ENCODE peak calls at places on chromosomes 16 and 17, in four cellular contexts. One of them, this sample, is unnamed.

GRCh38 chr16:88453217-88453531 is at the start of gene ZFPM1:
- DNase-seq in stomach: no peak
- DNase-seq in WERI-Rb-1: no peak
- DNase-seq in neural progenitor cell: peak
- DNase-seq in this sample: no peak

GRCh38 chr17:8481089-8481488 is 45.4 kb downstream of the NDEL1 start:
- DNase-seq in stomach: no peak
- DNase-seq in WERI-Rb-1: no peak
- DNase-seq in neural progenitor cell: no peak
- DNase-seq in this sample: no peak

GRCh38 chr16:11066231-11066870 is 122.0 kb downstream of the CLEC16A start:
- DNase-seq in stomach: no peak
- DNase-seq in WERI-Rb-1: no peak
- DNase-seq in neural progenitor cell: no peak
- DNase-seq in this sample: no peak

GRCh38 chr17:49832840-49833599 is 14.8 kb downstream of the TAC4 start:
- DNase-seq in stomach: no peak
- DNase-seq in WERI-Rb-1: no peak
- DNase-seq in neural progenitor cell: no peak
- DNase-seq in this sample: no peak

GRCh38 chr17:42623732-42624596 is 14.5 kb downstream of the TUBG1 start:
- DNase-seq in stomach: peak
- DNase-seq in WERI-Rb-1: no peak
- DNase-seq in neural progenitor cell: no peak
- DNase-seq in this sample: peak

GRCh38 chr17:79840204-79840988 is 1.2 kb upstream of the CBX4 start:
- DNase-seq in stomach: peak
- DNase-seq in WERI-Rb-1: peak
- DNase-seq in neural progenitor cell: peak
- DNase-seq in this sample: peak

GRCh38 chr17:58324409-58325288 is 3.9 kb downstream of the TSPOAP1 start:
- DNase-seq in stomach: peak
- DNase-seq in WERI-Rb-1: peak
- DNase-seq in neural progenitor cell: peak
- DNase-seq in this sample: no peak

GRCh38 chr17:7022791-7023571 is at the start of gene BCL6B:
- DNase-seq in stomach: no peak
- DNase-seq in WERI-Rb-1: peak
- DNase-seq in neural progenitor cell: peak
- DNase-seq in this sample: no peak

GRCh38 chr17:65334391-65334790 is 197.2 kb downstream of the RGS9 start:
- DNase-seq in stomach: no peak
- DNase-seq in WERI-Rb-1: no peak
- DNase-seq in neural progenitor cell: no peak
- DNase-seq in this sample: peak

GRCh38 chr17:48004973-48005372 is 32.6 kb downstream of the COPZ2 start:
- DNase-seq in stomach: no peak
- DNase-seq in WERI-Rb-1: peak
- DNase-seq in neural progenitor cell: no peak
- DNase-seq in this sample: no peak

GRCh38 chr16:50627419-50627818 is 53.7 kb downstream of the SNX20 start:
- DNase-seq in stomach: peak
- DNase-seq in WERI-Rb-1: peak
- DNase-seq in neural progenitor cell: peak
- DNase-seq in this sample: peak

GRCh38 chr16:66264311-66265105 is 102.0 kb upstream of the CDH5 start:
- DNase-seq in stomach: no peak
- DNase-seq in WERI-Rb-1: no peak
- DNase-seq in neural progenitor cell: no peak
- DNase-seq in this sample: no peak

GRCh38 chr17:7523033-7523432 is 25.8 kb upstream of the TNFSF12 start:
- DNase-seq in stomach: peak
- DNase-seq in WERI-Rb-1: peak
- DNase-seq in neural progenitor cell: peak
- DNase-seq in this sample: peak

GRCh38 chr16:70659546-70659945 is 13.2 kb downstream of the IL34 start:
- DNase-seq in stomach: no peak
- DNase-seq in WERI-Rb-1: no peak
- DNase-seq in neural progenitor cell: no peak
- DNase-seq in this sample: no peak

GRCh38 chr17:57062865-57063264 is 22.2 kb upstream of the AKAP1 start:
- DNase-seq in stomach: no peak
- DNase-seq in WERI-Rb-1: no peak
- DNase-seq in neural progenitor cell: no peak
- DNase-seq in this sample: no peak

GRCh38 chr16:50121721-50122445 is 31.2 kb upstream of the TENT4B start:
- DNase-seq in stomach: no peak
- DNase-seq in WERI-Rb-1: no peak
- DNase-seq in neural progenitor cell: peak
- DNase-seq in this sample: no peak

GRCh38 chr17:45132569-45133463 is 501 bp upstream of the PLCD3 start:
- DNase-seq in stomach: peak
- DNase-seq in WERI-Rb-1: peak
- DNase-seq in neural progenitor cell: peak
- DNase-seq in this sample: peak

GRCh38 chr16:88804173-88804551 is 573 bp downstream of the CDT1 start:
- DNase-seq in stomach: no peak
- DNase-seq in WERI-Rb-1: no peak
- DNase-seq in neural progenitor cell: no peak
- DNase-seq in this sample: no peak

GRCh38 chr16:58018803-58019202 is 6.8 kb upstream of the MMP15 start:
- DNase-seq in stomach: no peak
- DNase-seq in WERI-Rb-1: peak
- DNase-seq in neural progenitor cell: peak
- DNase-seq in this sample: no peak

GRCh38 chr17:34584805-34585416 is 5.5 kb downstream of the TMEM132E start:
- DNase-seq in stomach: no peak
- DNase-seq in WERI-Rb-1: peak
- DNase-seq in neural progenitor cell: peak
- DNase-seq in this sample: peak

GRCh38 chr16:84045001-84045817 is 2.6 kb upstream of the SLC38A8 start:
- DNase-seq in stomach: no peak
- DNase-seq in WERI-Rb-1: no peak
- DNase-seq in neural progenitor cell: peak
- DNase-seq in this sample: no peak

GRCh38 chr17:17696871-17697633 is 15.8 kb downstream of the RAI1 start:
- DNase-seq in stomach: peak
- DNase-seq in WERI-Rb-1: no peak
- DNase-seq in neural progenitor cell: no peak
- DNase-seq in this sample: no peak

GRCh38 chr16:88306860-88307545 is 75.8 kb upstream of the ZNF469 start:
- DNase-seq in stomach: no peak
- DNase-seq in WERI-Rb-1: no peak
- DNase-seq in neural progenitor cell: no peak
- DNase-seq in this sample: peak

GRCh38 chr17:71084838-71085237 is 915.5 kb downstream of the KCNJ2 start:
- DNase-seq in stomach: no peak
- DNase-seq in WERI-Rb-1: no peak
- DNase-seq in neural progenitor cell: no peak
- DNase-seq in this sample: no peak

GRCh38 chr17:36979585-36979941 is 30.8 kb downstream of the AATF start:
- DNase-seq in stomach: no peak
- DNase-seq in WERI-Rb-1: no peak
- DNase-seq in neural progenitor cell: no peak
- DNase-seq in this sample: no peak

GRCh38 chr17:77616243-77616731 is 342.2 kb upstream of the TNRC6C start:
- DNase-seq in stomach: no peak
- DNase-seq in WERI-Rb-1: no peak
- DNase-seq in neural progenitor cell: no peak
- DNase-seq in this sample: peak

GRCh38 chr16:10776280-10776679 is 32.6 kb downstream of the NUBP1 start:
- DNase-seq in stomach: no peak
- DNase-seq in WERI-Rb-1: no peak
- DNase-seq in neural progenitor cell: no peak
- DNase-seq in this sample: no peak

GRCh38 chr17:55680983-55681382 is 41.7 kb downstream of the TMEM100 start:
- DNase-seq in stomach: no peak
- DNase-seq in WERI-Rb-1: no peak
- DNase-seq in neural progenitor cell: no peak
- DNase-seq in this sample: no peak

DNA sequence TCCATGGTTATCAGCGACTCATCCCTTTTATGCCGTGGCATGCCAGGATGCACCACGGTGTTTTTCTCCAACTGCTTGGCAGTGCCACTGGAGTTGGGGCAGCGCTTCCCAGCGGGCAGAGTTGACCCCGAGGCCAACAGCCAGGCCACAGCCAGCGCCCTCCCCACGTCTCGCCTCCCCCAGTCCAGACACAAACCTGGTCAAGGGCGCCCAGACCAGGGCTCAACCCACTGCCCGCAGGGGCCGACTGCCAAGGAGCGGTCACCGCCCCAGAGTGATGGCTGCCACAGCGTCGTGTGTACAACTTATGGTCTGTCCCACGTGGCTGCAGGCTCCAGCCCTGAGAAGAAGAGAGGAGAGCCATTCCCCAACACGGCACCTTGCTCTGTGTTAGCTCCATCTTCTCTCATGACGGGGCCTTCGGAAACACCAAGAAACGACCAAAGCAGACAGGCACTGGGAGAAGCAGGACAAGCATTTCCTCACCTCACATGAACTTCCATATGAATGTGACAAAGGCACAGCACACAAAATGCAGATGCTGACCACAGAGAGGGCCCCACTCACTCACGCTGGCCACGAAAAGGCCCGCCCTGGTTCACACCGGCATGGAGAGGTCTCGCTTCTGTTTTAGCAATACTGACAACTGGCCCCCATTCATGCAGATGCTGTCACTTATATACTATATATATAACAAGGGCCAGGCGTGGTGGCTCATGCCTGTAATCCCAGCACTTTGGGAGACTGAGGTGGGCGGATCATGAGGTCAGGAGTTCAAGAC is 27.0 kb downstream of the AXIN1 start:
- DNase-seq in stomach: no peak
- DNase-seq in WERI-Rb-1: no peak
- DNase-seq in neural progenitor cell: no peak
- DNase-seq in this sample: no peak
- H3K4me3 ChIP-seq in stomach: no peak
- H3K4me3 ChIP-seq in WERI-Rb-1: no peak
- H3K4me3 ChIP-seq in neural progenitor cell: no peak
- H3K4me3 ChIP-seq in this sample: no peak

GRCh38 chr16:22372882-22373661 is 1.3 kb downstream of the CDR2 start:
- DNase-seq in stomach: no peak
- DNase-seq in WERI-Rb-1: no peak
- DNase-seq in neural progenitor cell: peak
- DNase-seq in this sample: no peak

GRCh38 chr16:22375963-22376640 is 1.7 kb upstream of the CDR2 start:
- DNase-seq in stomach: no peak
- DNase-seq in WERI-Rb-1: no peak
- DNase-seq in neural progenitor cell: no peak
- DNase-seq in this sample: no peak

GRCh38 chr16:22374311-22375116 is at the start of gene CDR2:
- DNase-seq in stomach: peak
- DNase-seq in WERI-Rb-1: peak
- DNase-seq in neural progenitor cell: peak
- DNase-seq in this sample: peak

GRCh38 chr16:22373662-22374310 is 633 bp downstream of the CDR2 start:
- DNase-seq in stomach: peak
- DNase-seq in WERI-Rb-1: peak
- DNase-seq in neural progenitor cell: peak
- DNase-seq in this sample: no peak

GRCh38 chr16:22375117-22375962 is 921 bp upstream of the CDR2 start:
- DNase-seq in stomach: no peak
- DNase-seq in WERI-Rb-1: peak
- DNase-seq in neural progenitor cell: peak
- DNase-seq in this sample: no peak
- TF ChIP-seq CTCF in stomach: no peak
- TF ChIP-seq CTCF in WERI-Rb-1: no peak
- TF ChIP-seq CTCF in neural progenitor cell: no peak
- TF ChIP-seq CTCF in this sample: no peak

DNA sequence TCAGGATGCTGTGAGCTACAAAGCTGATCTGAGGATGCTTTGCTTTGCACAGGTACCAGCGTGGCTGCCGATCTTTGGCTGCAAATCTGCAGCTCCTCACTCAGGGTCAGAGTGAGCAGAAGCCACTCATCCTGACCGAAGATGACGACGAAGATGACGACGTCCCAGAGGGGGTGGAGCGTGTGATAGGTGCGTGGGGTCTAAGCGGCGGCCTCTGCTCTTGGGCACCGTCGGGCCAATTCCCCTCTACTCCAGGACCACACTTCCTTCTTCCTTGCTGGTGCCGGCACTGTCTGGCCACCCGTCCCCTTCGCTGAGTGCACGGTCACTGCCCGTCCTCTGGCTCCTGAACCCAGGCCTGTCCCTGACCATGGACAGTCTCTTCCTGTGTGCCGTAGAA is 34.0 kb downstream of the ZNF750 start:
- DNase-seq in stomach: no peak
- DNase-seq in WERI-Rb-1: no peak
- DNase-seq in neural progenitor cell: no peak
- DNase-seq in this sample: no peak
- H3K4me3 ChIP-seq in stomach: no peak
- H3K4me3 ChIP-seq in WERI-Rb-1: no peak
- H3K4me3 ChIP-seq in neural progenitor cell: no peak
- H3K4me3 ChIP-seq in this sample: no peak

GRCh38 chr16:47469227-47469626 is 8.1 kb downstream of the PHKB start:
- DNase-seq in stomach: no peak
- DNase-seq in WERI-Rb-1: no peak
- DNase-seq in neural progenitor cell: no peak
- DNase-seq in this sample: no peak
- TF ChIP-seq CTCF in stomach: no peak
- TF ChIP-seq CTCF in WERI-Rb-1: no peak
- TF ChIP-seq CTCF in neural progenitor cell: no peak
- TF ChIP-seq CTCF in this sample: no peak